ENCODE peak calls at places on chromosome 1, in eight cellular contexts. One of them, this sample, is unnamed.

GRCh38 chr1:64038965-64039926 is 164.2 kb upstream of the UBE2U start:
- DNase-seq in RWPE1: peak
- DNase-seq in thoracic aorta: peak
- DNase-seq in NCI-H1105: no peak
- DNase-seq in osteocyte: peak
- DNase-seq in T-helper 2 cell: no peak
- DNase-seq in adrenal gland: peak
- DNase-seq in NCI-H1694 treated with DMSO at 0.1 percent for 48 hours: no peak
- DNase-seq in this sample: peak

GRCh38 chr1:20666804-20667203 is 5.6 kb upstream of the DDOST start:
- DNase-seq in adrenal gland: no peak
- DNase-seq in NCI-H1694 treated with DMSO at 0.1 percent for 48 hours: no peak
- DNase-seq in NCI-H1105: no peak
- DNase-seq in RWPE1: peak
- DNase-seq in thoracic aorta: no peak
- DNase-seq in T-helper 2 cell: no peak
- DNase-seq in osteocyte: no peak
- DNase-seq in this sample: no peak

GRCh38 chr1:191582169-191582568 is 576.1 kb upstream of the RGS18 start:
- DNase-seq in NCI-H1694 treated with DMSO at 0.1 percent for 48 hours: no peak
- DNase-seq in thoracic aorta: no peak
- DNase-seq in adrenal gland: no peak
- DNase-seq in NCI-H1105: no peak
- DNase-seq in RWPE1: no peak
- DNase-seq in T-helper 2 cell: no peak
- DNase-seq in osteocyte: no peak
- DNase-seq in this sample: no peak

GRCh38 chr1:177857285-177857684 is 112.6 kb downstream of the SEC16B start:
- DNase-seq in thoracic aorta: no peak
- DNase-seq in NCI-H1105: peak
- DNase-seq in RWPE1: no peak
- DNase-seq in adrenal gland: no peak
- DNase-seq in T-helper 2 cell: no peak
- DNase-seq in osteocyte: no peak
- DNase-seq in NCI-H1694 treated with DMSO at 0.1 percent for 48 hours: peak
- DNase-seq in this sample: no peak

GRCh38 chr1:11927866-11928592 is 1.8 kb upstream of the KIAA2013 start:
- DNase-seq in RWPE1: no peak
- DNase-seq in NCI-H1105: no peak
- DNase-seq in osteocyte: no peak
- DNase-seq in thoracic aorta: no peak
- DNase-seq in T-helper 2 cell: no peak
- DNase-seq in adrenal gland: no peak
- DNase-seq in NCI-H1694 treated with DMSO at 0.1 percent for 48 hours: no peak
- DNase-seq in this sample: no peak

GRCh38 chr1:75502776-75503175 is 108.1 kb downstream of the SLC44A5 start:
- DNase-seq in thoracic aorta: no peak
- DNase-seq in adrenal gland: no peak
- DNase-seq in T-helper 2 cell: no peak
- DNase-seq in NCI-H1694 treated with DMSO at 0.1 percent for 48 hours: no peak
- DNase-seq in RWPE1: no peak
- DNase-seq in NCI-H1105: no peak
- DNase-seq in osteocyte: no peak
- DNase-seq in this sample: no peak

GRCh38 chr1:1937549-1938275 is 18.6 kb upstream of the TMEM52 start:
- DNase-seq in NCI-H1694 treated with DMSO at 0.1 percent for 48 hours: no peak
- DNase-seq in osteocyte: no peak
- DNase-seq in RWPE1: no peak
- DNase-seq in NCI-H1105: no peak
- DNase-seq in adrenal gland: no peak
- DNase-seq in T-helper 2 cell: no peak
- DNase-seq in thoracic aorta: no peak
- DNase-seq in this sample: no peak

GRCh38 chr1:226432586-226433360 is 24.9 kb upstream of the PARP1 start:
- DNase-seq in T-helper 2 cell: no peak
- DNase-seq in NCI-H1105: no peak
- DNase-seq in NCI-H1694 treated with DMSO at 0.1 percent for 48 hours: no peak
- DNase-seq in adrenal gland: no peak
- DNase-seq in thoracic aorta: no peak
- DNase-seq in osteocyte: no peak
- DNase-seq in RWPE1: no peak
- DNase-seq in this sample: no peak

GRCh38 chr1:171116676-171117075 is 26.0 kb downstream of the FMO3 start:
- DNase-seq in adrenal gland: no peak
- DNase-seq in RWPE1: no peak
- DNase-seq in NCI-H1694 treated with DMSO at 0.1 percent for 48 hours: no peak
- DNase-seq in T-helper 2 cell: no peak
- DNase-seq in osteocyte: no peak
- DNase-seq in NCI-H1105: no peak
- DNase-seq in thoracic aorta: no peak
- DNase-seq in this sample: no peak

GRCh38 chr1:1777950-1778826 is at the start of gene NADK:
- DNase-seq in thoracic aorta: no peak
- DNase-seq in adrenal gland: peak
- DNase-seq in NCI-H1694 treated with DMSO at 0.1 percent for 48 hours: no peak
- DNase-seq in RWPE1: peak
- DNase-seq in NCI-H1105: peak
- DNase-seq in T-helper 2 cell: peak
- DNase-seq in osteocyte: peak
- DNase-seq in this sample: no peak

GRCh38 chr1:67464058-67464457 is 33.9 kb upstream of the SERBP1 start:
- DNase-seq in RWPE1: no peak
- DNase-seq in NCI-H1694 treated with DMSO at 0.1 percent for 48 hours: no peak
- DNase-seq in osteocyte: no peak
- DNase-seq in adrenal gland: no peak
- DNase-seq in thoracic aorta: no peak
- DNase-seq in T-helper 2 cell: no peak
- DNase-seq in NCI-H1105: no peak
- DNase-seq in this sample: no peak

GRCh38 chr1:41892211-41892840 is 26.4 kb downstream of the HIVEP3 start:
- DNase-seq in osteocyte: no peak
- DNase-seq in RWPE1: no peak
- DNase-seq in thoracic aorta: no peak
- DNase-seq in NCI-H1694 treated with DMSO at 0.1 percent for 48 hours: no peak
- DNase-seq in adrenal gland: no peak
- DNase-seq in NCI-H1105: no peak
- DNase-seq in T-helper 2 cell: no peak
- DNase-seq in this sample: no peak

GRCh38 chr1:32766328-32766972 is 50.7 kb downstream of the YARS1 start:
- DNase-seq in thoracic aorta: no peak
- DNase-seq in T-helper 2 cell: no peak
- DNase-seq in NCI-H1105: no peak
- DNase-seq in NCI-H1694 treated with DMSO at 0.1 percent for 48 hours: no peak
- DNase-seq in adrenal gland: no peak
- DNase-seq in RWPE1: no peak
- DNase-seq in osteocyte: no peak
- DNase-seq in this sample: no peak

GRCh38 chr1:162373541-162374375 is 2.9 kb downstream of the SPATA46 start:
- DNase-seq in osteocyte: no peak
- DNase-seq in thoracic aorta: no peak
- DNase-seq in RWPE1: peak
- DNase-seq in NCI-H1105: no peak
- DNase-seq in adrenal gland: no peak
- DNase-seq in T-helper 2 cell: no peak
- DNase-seq in NCI-H1694 treated with DMSO at 0.1 percent for 48 hours: no peak
- DNase-seq in this sample: peak

GRCh38 chr1:241592273-241592958 is 47.8 kb downstream of the CHML start:
- DNase-seq in RWPE1: peak
- DNase-seq in NCI-H1694 treated with DMSO at 0.1 percent for 48 hours: no peak
- DNase-seq in adrenal gland: no peak
- DNase-seq in T-helper 2 cell: no peak
- DNase-seq in NCI-H1105: no peak
- DNase-seq in thoracic aorta: no peak
- DNase-seq in osteocyte: no peak
- DNase-seq in this sample: no peak

GRCh38 chr1:145837658-145838057 is 7.8 kb upstream of the NUDT17 start:
- DNase-seq in RWPE1: no peak
- DNase-seq in thoracic aorta: no peak
- DNase-seq in osteocyte: no peak
- DNase-seq in T-helper 2 cell: no peak
- DNase-seq in adrenal gland: no peak
- DNase-seq in NCI-H1694 treated with DMSO at 0.1 percent for 48 hours: no peak
- DNase-seq in NCI-H1105: no peak
- DNase-seq in this sample: no peak

GRCh38 chr1:164688791-164689190 is 129.8 kb downstream of the PBX1 start:
- DNase-seq in osteocyte: no peak
- DNase-seq in adrenal gland: peak
- DNase-seq in NCI-H1105: no peak
- DNase-seq in thoracic aorta: no peak
- DNase-seq in NCI-H1694 treated with DMSO at 0.1 percent for 48 hours: no peak
- DNase-seq in RWPE1: no peak
- DNase-seq in T-helper 2 cell: no peak
- DNase-seq in this sample: no peak

GRCh38 chr1:203671047-203671446 is 44.4 kb downstream of the ATP2B4 start:
- DNase-seq in thoracic aorta: no peak
- DNase-seq in NCI-H1694 treated with DMSO at 0.1 percent for 48 hours: no peak
- DNase-seq in RWPE1: no peak
- DNase-seq in NCI-H1105: no peak
- DNase-seq in osteocyte: no peak
- DNase-seq in T-helper 2 cell: no peak
- DNase-seq in adrenal gland: no peak
- DNase-seq in this sample: no peak

GRCh38 chr1:3657096-3657475 is 4.8 kb downstream of the TP73 start:
- DNase-seq in NCI-H1105: no peak
- DNase-seq in thoracic aorta: no peak
- DNase-seq in osteocyte: no peak
- DNase-seq in T-helper 2 cell: no peak
- DNase-seq in adrenal gland: no peak
- DNase-seq in NCI-H1694 treated with DMSO at 0.1 percent for 48 hours: no peak
- DNase-seq in RWPE1: no peak
- DNase-seq in this sample: no peak

GRCh38 chr1:226606311-226607267 is 58.0 kb downstream of the STUM start:
- DNase-seq in osteocyte: no peak
- DNase-seq in NCI-H1105: no peak
- DNase-seq in adrenal gland: no peak
- DNase-seq in RWPE1: no peak
- DNase-seq in thoracic aorta: no peak
- DNase-seq in T-helper 2 cell: no peak
- DNase-seq in NCI-H1694 treated with DMSO at 0.1 percent for 48 hours: no peak
- DNase-seq in this sample: no peak

GRCh38 chr1:226882631-226883409 is 12.4 kb downstream of the PSEN2 start:
- DNase-seq in NCI-H1694 treated with DMSO at 0.1 percent for 48 hours: no peak
- DNase-seq in osteocyte: no peak
- DNase-seq in RWPE1: no peak
- DNase-seq in NCI-H1105: no peak
- DNase-seq in adrenal gland: no peak
- DNase-seq in T-helper 2 cell: no peak
- DNase-seq in thoracic aorta: no peak
- DNase-seq in this sample: no peak

GRCh38 chr1:165815725-165816124 is 11.7 kb upstream of the UCK2 start:
- DNase-seq in NCI-H1694 treated with DMSO at 0.1 percent for 48 hours: no peak
- DNase-seq in adrenal gland: no peak
- DNase-seq in thoracic aorta: no peak
- DNase-seq in T-helper 2 cell: no peak
- DNase-seq in NCI-H1105: no peak
- DNase-seq in RWPE1: no peak
- DNase-seq in osteocyte: no peak
- DNase-seq in this sample: no peak

GRCh38 chr1:67850611-67851075 is 17.4 kb upstream of the GNG12 start:
- DNase-seq in NCI-H1694 treated with DMSO at 0.1 percent for 48 hours: no peak
- DNase-seq in thoracic aorta: peak
- DNase-seq in osteocyte: no peak
- DNase-seq in adrenal gland: peak
- DNase-seq in NCI-H1105: peak
- DNase-seq in RWPE1: peak
- DNase-seq in T-helper 2 cell: no peak
- DNase-seq in this sample: no peak

GRCh38 chr1:171966426-171967220 is 125.3 kb downstream of the DNM3 start:
- DNase-seq in osteocyte: no peak
- DNase-seq in NCI-H1694 treated with DMSO at 0.1 percent for 48 hours: no peak
- DNase-seq in T-helper 2 cell: no peak
- DNase-seq in RWPE1: no peak
- DNase-seq in thoracic aorta: no peak
- DNase-seq in NCI-H1105: no peak
- DNase-seq in adrenal gland: no peak
- DNase-seq in this sample: no peak

GRCh38 chr1:60033066-60033465 is 40.5 kb downstream of the C1orf87 start:
- DNase-seq in NCI-H1105: no peak
- DNase-seq in thoracic aorta: no peak
- DNase-seq in T-helper 2 cell: no peak
- DNase-seq in osteocyte: no peak
- DNase-seq in NCI-H1694 treated with DMSO at 0.1 percent for 48 hours: no peak
- DNase-seq in RWPE1: no peak
- DNase-seq in adrenal gland: no peak
- DNase-seq in this sample: no peak

GRCh38 chr1:40050863-40051262 is 10.3 kb downstream of the CAP1 start:
- DNase-seq in NCI-H1694 treated with DMSO at 0.1 percent for 48 hours: no peak
- DNase-seq in osteocyte: no peak
- DNase-seq in T-helper 2 cell: no peak
- DNase-seq in thoracic aorta: no peak
- DNase-seq in NCI-H1105: no peak
- DNase-seq in RWPE1: no peak
- DNase-seq in adrenal gland: no peak
- DNase-seq in this sample: no peak

GRCh38 chr1:23343246-23344110 is 606 bp downstream of the HNRNPR start:
- DNase-seq in osteocyte: peak
- DNase-seq in T-helper 2 cell: peak
- DNase-seq in thoracic aorta: no peak
- DNase-seq in NCI-H1694 treated with DMSO at 0.1 percent for 48 hours: peak
- DNase-seq in adrenal gland: peak
- DNase-seq in RWPE1: peak
- DNase-seq in NCI-H1105: no peak
- DNase-seq in this sample: peak

GRCh38 chr1:1490633-1491230 is 19.2 kb downstream of the ATAD3B start:
- DNase-seq in osteocyte: no peak
- DNase-seq in T-helper 2 cell: no peak
- DNase-seq in thoracic aorta: no peak
- DNase-seq in NCI-H1694 treated with DMSO at 0.1 percent for 48 hours: no peak
- DNase-seq in NCI-H1105: no peak
- DNase-seq in RWPE1: no peak
- DNase-seq in adrenal gland: no peak
- DNase-seq in this sample: no peak

GRCh38 chr1:160127865-160128523 is 12.4 kb downstream of the ATP1A2 start:
- DNase-seq in NCI-H1105: no peak
- DNase-seq in NCI-H1694 treated with DMSO at 0.1 percent for 48 hours: no peak
- DNase-seq in RWPE1: no peak
- DNase-seq in osteocyte: no peak
- DNase-seq in thoracic aorta: no peak
- DNase-seq in adrenal gland: peak
- DNase-seq in T-helper 2 cell: no peak
- DNase-seq in this sample: peak

GRCh38 chr1:27658951-27659496 is 13.0 kb downstream of the IFI6 start:
- DNase-seq in osteocyte: no peak
- DNase-seq in RWPE1: peak
- DNase-seq in T-helper 2 cell: no peak
- DNase-seq in NCI-H1105: no peak
- DNase-seq in thoracic aorta: no peak
- DNase-seq in adrenal gland: no peak
- DNase-seq in NCI-H1694 treated with DMSO at 0.1 percent for 48 hours: no peak
- DNase-seq in this sample: peak

GRCh38 chr1:10217748-10218441 is 7.5 kb downstream of the KIF1B start:
- DNase-seq in NCI-H1694 treated with DMSO at 0.1 percent for 48 hours: no peak
- DNase-seq in RWPE1: no peak
- DNase-seq in adrenal gland: no peak
- DNase-seq in osteocyte: no peak
- DNase-seq in T-helper 2 cell: no peak
- DNase-seq in NCI-H1105: no peak
- DNase-seq in thoracic aorta: no peak
- DNase-seq in this sample: no peak

GRCh38 chr1:196355206-196355786 is 252.9 kb downstream of the KCNT2 start:
- DNase-seq in osteocyte: no peak
- DNase-seq in RWPE1: peak
- DNase-seq in T-helper 2 cell: no peak
- DNase-seq in thoracic aorta: no peak
- DNase-seq in NCI-H1694 treated with DMSO at 0.1 percent for 48 hours: peak
- DNase-seq in adrenal gland: no peak
- DNase-seq in NCI-H1105: peak
- DNase-seq in this sample: peak

GRCh38 chr1:210223174-210223904 is 9.3 kb upstream of the SERTAD4 start:
- DNase-seq in osteocyte: no peak
- DNase-seq in RWPE1: no peak
- DNase-seq in NCI-H1105: no peak
- DNase-seq in NCI-H1694 treated with DMSO at 0.1 percent for 48 hours: no peak
- DNase-seq in adrenal gland: no peak
- DNase-seq in thoracic aorta: no peak
- DNase-seq in T-helper 2 cell: no peak
- DNase-seq in this sample: no peak